ENCODE peak calls at places on chromosomes 5 and 9, in four cellular contexts. I, D, X and P are unnamed samples.

GRCh38 chr9:38030658-38031057 is 38.4 kb downstream of the SHB start:
- DNase-seq in I (no peak), D (no peak), X (no peak), P (no peak)

GRCh38 chr5:157343842-157344790 is 78.2 kb downstream of the CYFIP2 start:
- DNase-seq in I (no peak), D (no peak), X (no peak), P (no peak)

GRCh38 chr5:141439411-141440141 is 9.3 kb downstream of the PCDHGA12 start:
- DNase-seq in I (no peak), D (no peak), X (no peak), P (no peak)

GRCh38 chr5:132274050-132274869 is 16.8 kb downstream of the PDLIM4 start:
- DNase-seq in I (no peak), D (peak), X (no peak), P (no peak)

GRCh38 chr5:97112212-97112611 is 30.2 kb downstream of the LIX1 start:
- DNase-seq in I (no peak), D (no peak), X (no peak), P (no peak)

GRCh38 chr9:114559830-114560520 is 27.6 kb upstream of the ATP6V1G1 start:
- DNase-seq in I (no peak), D (no peak), X (no peak), P (no peak)

GRCh38 chr9:90044710-90045151 is 439.9 kb downstream of the GADD45G start:
- DNase-seq in I (no peak), D (no peak), X (no peak), P (peak)

GRCh38 chr9:111900934-111901612 is 4.5 kb downstream of the UGCG start:
- DNase-seq in I (no peak), D (no peak), X (no peak), P (no peak)

GRCh38 chr5:20678814-20679298 is 690.9 kb upstream of the CDH18 start:
- DNase-seq in I (no peak), D (no peak), X (no peak), P (peak)

GRCh38 chr5:151408633-151409243 is 38.7 kb upstream of the SLC36A1 start:
- DNase-seq in I (no peak), D (no peak), X (no peak), P (no peak)

GRCh38 chr9:99181621-99182020 is 40.1 kb downstream of the ALG2 start:
- DNase-seq in I (no peak), D (no peak), X (no peak), P (no peak)

GRCh38 chr5:172179032-172179989 is 8.7 kb downstream of the STK10 start:
- DNase-seq in I (no peak), D (no peak), X (peak), P (no peak)

GRCh38 chr9:114417511-114417910 is 29.7 kb upstream of the AKNA start:
- DNase-seq in I (no peak), D (no peak), X (no peak), P (no peak)

GRCh38 chr9:134333234-134333873 is 7.1 kb downstream of the RXRA start:
- DNase-seq in I (no peak), D (peak), X (no peak), P (no peak)

GRCh38 chr5:143985832-143986485 is 174.0 kb downstream of the HMHB1 start:
- DNase-seq in I (no peak), D (no peak), X (no peak), P (peak)

GRCh38 chr9:125374443-125375309 is 113.0 kb downstream of the GAPVD1 start:
- DNase-seq in I (peak), D (peak), X (peak), P (peak)

GRCh38 chr9:137604345-137605145 is 941 bp upstream of the ARRDC1 start:
- DNase-seq in I (peak), D (no peak), X (no peak), P (no peak)

GRCh38 chr9:114311571-114312512 is 11.1 kb upstream of the ORM1 start:
- DNase-seq in I (no peak), D (peak), X (no peak), P (no peak)

GRCh38 chr5:58999804-59000595 is 417.1 kb downstream of the RAB3C start:
- DNase-seq in I (peak), D (no peak), X (no peak), P (peak)
- H3K27ac ChIP-seq in I (no peak), D (no peak), X (no peak), P (no peak)

GRCh38 chr9:129341197-129341990 is 163.3 kb upstream of the IER5L start:
- DNase-seq in I (no peak), D (no peak), X (no peak), P (no peak)
- H3K27ac ChIP-seq in I (no peak), D (no peak), X (no peak), P (no peak)

GRCh38 chr9:76026796-76027195 is 136.3 kb downstream of the PCSK5 start:
- DNase-seq in I (no peak), D (no peak), X (no peak), P (no peak)
- H3K27ac ChIP-seq in I (no peak), D (no peak), X (no peak), P (no peak)

DNA sequence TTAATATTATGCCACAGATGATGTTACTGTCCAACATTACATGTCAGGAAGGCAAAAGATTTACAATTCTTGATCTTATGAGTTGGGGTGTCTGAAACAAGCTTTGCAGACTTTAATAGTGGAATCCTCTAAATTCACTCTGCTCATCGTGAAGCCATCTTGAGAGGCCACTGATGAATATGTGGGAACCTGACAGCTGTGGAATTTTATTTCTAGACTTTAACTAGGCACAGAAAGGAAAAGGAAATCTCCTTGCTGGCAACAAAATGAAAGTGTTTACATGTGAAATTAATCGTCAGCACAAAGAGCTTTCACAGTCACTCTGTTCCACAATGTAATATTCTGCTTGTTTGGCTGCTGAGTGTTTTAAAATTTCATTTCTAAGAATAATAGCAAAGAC is 14.8 kb downstream of the NREP start:
- DNase-seq in I (no peak), D (no peak), X (no peak), P (no peak)
- H3K27ac ChIP-seq in I (no peak), D (peak), X (no peak), P (no peak)

DNA sequence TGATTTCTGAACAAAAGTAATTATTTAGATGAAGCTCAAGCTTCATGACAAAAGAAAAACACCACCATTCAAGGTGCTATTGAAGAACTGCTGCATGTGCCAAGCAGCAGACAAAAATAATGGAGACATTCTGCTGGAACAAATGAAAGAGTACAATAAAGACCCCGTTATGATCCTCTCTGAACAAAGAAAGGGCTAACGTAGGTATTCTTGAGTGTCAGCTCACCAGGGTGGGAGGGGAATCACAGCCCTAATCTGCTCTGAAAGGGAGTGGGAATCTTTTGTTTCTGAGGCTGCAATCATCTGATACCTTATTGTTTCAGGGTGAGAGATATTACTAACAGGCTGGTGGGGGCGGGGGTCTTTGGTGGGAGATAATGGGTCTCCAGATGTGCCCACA is 15.4 kb downstream of the CEMIP2 start:
- DNase-seq in I (peak), D (no peak), X (no peak), P (no peak)
- H3K27ac ChIP-seq in I (peak), D (no peak), X (no peak), P (peak)